ENCODE peak calls at places on chromosome 3, in five cellular contexts. K, Q, L, F and U are unnamed samples.
A peak's percentile ranks its signal among the peaks of the same experiment; 100 is the strongest.

GRCh38 chr3:138082992-138083386 is 32.4 kb downstream of the DZIP1L start:
- DNase-seq in K (no peak), F (no peak), Q (no peak), L (no peak), U (no peak)

GRCh38 chr3:23071758-23072157 is 131.4 kb upstream of the UBE2E2 start:
- DNase-seq in K (no peak), F (no peak), L (peak; percentile 24), Q (no peak), U (no peak)

GRCh38 chr3:7536921-7537320 is 676.0 kb downstream of the GRM7 start:
- DNase-seq in Q (no peak), F (no peak), K (no peak), L (no peak), U (no peak)

GRCh38 chr3:183182073-183182472 is 19.5 kb upstream of the LAMP3 start:
- DNase-seq in L (no peak), F (no peak), K (no peak), Q (no peak), U (no peak)

GRCh38 chr3:151248772-151249366 is 29.5 kb downstream of the P2RY14 start:
- DNase-seq in L (no peak), K (no peak), Q (no peak), F (peak; percentile 16), U (no peak)

GRCh38 chr3:45679805-45680204 is 9.4 kb upstream of the SACM1L start:
- DNase-seq in K (no peak), L (no peak), F (peak; percentile 87), Q (no peak), U (no peak)

GRCh38 chr3:172515130-172515918 is 7.9 kb downstream of the TNFSF10 start:
- DNase-seq in K (no peak), F (no peak), L (no peak), Q (no peak), U (peak; percentile 68)

GRCh38 chr3:117128876-117129275 is 419.3 kb downstream of the TUSC7 start:
- DNase-seq in L (no peak), F (no peak), Q (no peak), K (no peak), U (no peak)

GRCh38 chr3:72533584-72534473 is 314.4 kb downstream of the SHQ1 start:
- DNase-seq in K (no peak), F (no peak), L (no peak), Q (no peak), U (no peak)

GRCh38 chr3:126567696-126568438 is 9.1 kb upstream of the C3orf22 start:
- DNase-seq in F (no peak), K (no peak), Q (no peak), L (no peak), U (no peak)

GRCh38 chr3:142447308-142447851 is 457 bp downstream of the XRN1 start:
- DNase-seq in Q (no peak), K (peak; percentile 18), F (peak; percentile 52), L (peak; percentile 50), U (peak; percentile 64)

GRCh38 chr3:37645801-37646380 is 215.8 kb upstream of the CTDSPL start:
- DNase-seq in F (no peak), K (no peak), L (no peak), Q (no peak), U (no peak)

GRCh38 chr3:152961323-152961722 is 126.4 kb downstream of the P2RY1 start:
- DNase-seq in L (peak; percentile 18), Q (no peak), K (no peak), F (peak; percentile 45), U (peak; percentile 52)

GRCh38 chr3:27483117-27484001 is 825 bp downstream of the SLC4A7 start:
- DNase-seq in F (peak; percentile 58), Q (no peak), K (peak; percentile 10), L (peak; percentile 42), U (peak; percentile 80)

GRCh38 chr3:195253981-195254432 is 17.0 kb downstream of the XXYLT1 start:
- DNase-seq in L (no peak), K (no peak), Q (no peak), F (no peak), U (no peak)

GRCh38 chr3:17798000-17798399 is 55.6 kb upstream of the TBC1D5 start:
- DNase-seq in L (no peak), K (no peak), F (no peak), Q (no peak), U (no peak)

GRCh38 chr3:183153210-183153950 is 9.2 kb downstream of the LAMP3 start:
- DNase-seq in Q (no peak), K (no peak), L (no peak), F (no peak), U (no peak)

GRCh38 chr3:181725033-181725775 is 13.5 kb downstream of the SOX2 start:
- DNase-seq in Q (no peak), L (no peak), F (no peak), K (no peak), U (no peak)

GRCh38 chr3:81622395-81622794 is 139.1 kb downstream of the GBE1 start:
- DNase-seq in L (no peak), Q (no peak), K (no peak), F (no peak), U (no peak)

GRCh38 chr3:160049038-160049437 is 60.4 kb downstream of the IL12A start:
- DNase-seq in F (no peak), L (no peak), Q (no peak), K (no peak), U (no peak)

GRCh38 chr3:9147215-9147895 is 102.1 kb downstream of the SRGAP3 start:
- DNase-seq in L (no peak), F (no peak), Q (no peak), K (no peak), U (peak; percentile 26)

GRCh38 chr3:128426128-128426921 is 40.4 kb downstream of the DNAJB8 start:
- DNase-seq in L (peak; percentile 56), K (peak; percentile 28), F (peak; percentile 76), Q (no peak), U (peak; percentile 41)

GRCh38 chr3:149783576-149783975 is 8.8 kb downstream of the ANKUB1 start:
- DNase-seq in K (no peak), L (no peak), F (no peak), Q (no peak), U (peak; percentile 33)

GRCh38 chr3:28188686-28189085 is 52.7 kb upstream of the CMC1 start:
- DNase-seq in Q (no peak), K (no peak), L (no peak), F (no peak), U (no peak)

GRCh38 chr3:171565133-171565532 is 104.9 kb upstream of the TNIK start:
- DNase-seq in Q (no peak), L (no peak), K (no peak), F (no peak), U (peak; percentile 35)

GRCh38 chr3:1987983-1988382 is 110.7 kb upstream of the CNTN4 start:
- DNase-seq in Q (no peak), F (peak; percentile 49), K (no peak), L (peak; percentile 21), U (peak; percentile 49)

GRCh38 chr3:8458235-8458634 is 43.4 kb upstream of the LMCD1 start:
- DNase-seq in L (no peak), F (no peak), Q (no peak), K (no peak), U (no peak)

GRCh38 chr3:40550168-40550567 is 25.4 kb downstream of the ZNF621 start:
- DNase-seq in L (no peak), K (no peak), Q (no peak), F (no peak), U (no peak)

GRCh38 chr3:195738274-195739044 is 17.7 kb downstream of the MUC20 start:
- DNase-seq in K (no peak), L (no peak), F (no peak), Q (no peak), U (no peak)